ENCODE peak calls at places on chromosomes 7 and 10, in four cellular contexts. W is activated CD4-positive, CD25-positive, alpha-beta regulatory T cell treated with anti-CD3 and anti-CD28 coated beads, Interleukin-2, amount 50 U/mL, for 72 hours; F is EL; E is midbrain. G is an unnamed sample.
A peak's percentile ranks its signal among the peaks of the same experiment; 100 is the strongest.

GRCh38 chr10:69481280-69481679 is 30.0 kb downstream of the TSPAN15 start:
- DNase-seq in W (no peak), F (no peak), E (no peak), G (no peak)

GRCh38 chr10:88493676-88494483 is 89.2 kb downstream of the RNLS start:
- DNase-seq in W (no peak), F (peak; percentile 20), E (no peak), G (no peak)

GRCh38 chr10:6151087-6151977 is 51.4 kb upstream of the PFKFB3 start:
- DNase-seq in W (peak; percentile 49), F (peak; percentile 57), E (peak; percentile 79), G (peak; percentile 64)

GRCh38 chr7:102916881-102917280 is 4.1 kb downstream of the LRRC17 start:
- DNase-seq in W (no peak), F (peak; percentile 31), E (no peak), G (no peak)

GRCh38 chr7:144023171-144023827 is 23.2 kb downstream of the OR6B1 start:
- DNase-seq in W (no peak), F (no peak), E (no peak), G (no peak)

GRCh38 chr7:84043661-84044191 is 150.9 kb downstream of the SEMA3A start:
- DNase-seq in W (no peak), F (no peak), E (no peak), G (no peak)

GRCh38 chr10:121734517-121735137 is 136.4 kb upstream of the FGFR2 start:
- DNase-seq in W (no peak), F (peak; percentile 14), E (peak; percentile 12), G (no peak)

GRCh38 chr10:109906346-109906745 is 17.0 kb downstream of the XPNPEP1 start:
- DNase-seq in W (no peak), F (no peak), E (no peak), G (peak; percentile 10)

GRCh38 chr10:30847199-30847598 is 184.5 kb downstream of the ZNF438 start:
- DNase-seq in W (no peak), F (no peak), E (no peak), G (no peak)

GRCh38 chr10:71156436-71156835 is 55.9 kb upstream of the UNC5B start:
- DNase-seq in W (no peak), F (no peak), E (no peak), G (no peak)

GRCh38 chr10:102727037-102727818 is 12.8 kb downstream of the SFXN2 start:
- DNase-seq in W (no peak), F (peak; percentile 36), E (no peak), G (no peak)

GRCh38 chr10:10817609-10818008 is 200.1 kb upstream of the CELF2 start:
- DNase-seq in W (no peak), F (no peak), E (no peak), G (no peak)